ENCODE peak calls at places on chromosomes 1 and 21, in six cellular contexts. One of them, this sample, is unnamed.

GRCh38 chr21:46299167-46299566 is 13.0 kb downstream of the YBEY start:
- DNase-seq in uterus: no peak
- DNase-seq in lower leg skin: no peak
- DNase-seq in AG04450: no peak
- DNase-seq in fibroblast of lung: no peak
- DNase-seq in chondrocyte: no peak
- DNase-seq in this sample: no peak

GRCh38 chr21:27248791-27249190 is 281.9 kb upstream of the ADAMTS5 start:
- DNase-seq in uterus: no peak
- DNase-seq in lower leg skin: no peak
- DNase-seq in AG04450: peak; percentile 3
- DNase-seq in fibroblast of lung: no peak
- DNase-seq in chondrocyte: no peak
- DNase-seq in this sample: no peak

GRCh38 chr1:43867946-43868740 is 65.5 kb upstream of the ARTN start:
- DNase-seq in uterus: no peak
- DNase-seq in lower leg skin: no peak
- DNase-seq in AG04450: no peak
- DNase-seq in fibroblast of lung: peak; percentile 42
- DNase-seq in chondrocyte: no peak
- DNase-seq in this sample: no peak

GRCh38 chr1:1543706-1544099 is 3.3 kb upstream of the TMEM240 start:
- DNase-seq in uterus: no peak
- DNase-seq in lower leg skin: peak; percentile 93
- DNase-seq in AG04450: no peak
- DNase-seq in fibroblast of lung: no peak
- DNase-seq in chondrocyte: no peak
- DNase-seq in this sample: no peak

GRCh38 chr21:22200378-22201092 is 1202.3 kb downstream of the NCAM2 start:
- DNase-seq in uterus: no peak
- DNase-seq in lower leg skin: no peak
- DNase-seq in AG04450: no peak
- DNase-seq in fibroblast of lung: no peak
- DNase-seq in chondrocyte: no peak
- DNase-seq in this sample: no peak

GRCh38 chr1:118093017-118093416 is 92.0 kb downstream of the SPAG17 start:
- DNase-seq in uterus: no peak
- DNase-seq in lower leg skin: no peak
- DNase-seq in AG04450: no peak
- DNase-seq in fibroblast of lung: no peak
- DNase-seq in chondrocyte: no peak
- DNase-seq in this sample: no peak

GRCh38 chr1:44733365-44733764 is 2.4 kb upstream of the RNU5D-1 start:
- DNase-seq in uterus: no peak
- DNase-seq in lower leg skin: no peak
- DNase-seq in AG04450: no peak
- DNase-seq in fibroblast of lung: peak; percentile 68
- DNase-seq in chondrocyte: no peak
- DNase-seq in this sample: no peak

GRCh38 chr1:111856411-111857135 is 100.9 kb downstream of the DDX20 start:
- DNase-seq in uterus: no peak
- DNase-seq in lower leg skin: no peak
- DNase-seq in AG04450: no peak
- DNase-seq in fibroblast of lung: no peak
- DNase-seq in chondrocyte: no peak
- DNase-seq in this sample: no peak

GRCh38 chr1:234504969-234505773 is 26.2 kb upstream of the TARBP1 start:
- DNase-seq in uterus: no peak
- DNase-seq in lower leg skin: no peak
- DNase-seq in AG04450: no peak
- DNase-seq in fibroblast of lung: no peak
- DNase-seq in chondrocyte: no peak
- DNase-seq in this sample: no peak

GRCh38 chr1:219699870-219700269 is 87.0 kb upstream of the ZC3H11B start:
- DNase-seq in uterus: no peak
- DNase-seq in lower leg skin: no peak
- DNase-seq in AG04450: peak; percentile 10
- DNase-seq in fibroblast of lung: peak; percentile 97
- DNase-seq in chondrocyte: no peak
- DNase-seq in this sample: no peak

GRCh38 chr21:17900281-17900989 is 81.3 kb upstream of the C21orf91 start:
- DNase-seq in uterus: no peak
- DNase-seq in lower leg skin: no peak
- DNase-seq in AG04450: no peak
- DNase-seq in fibroblast of lung: no peak
- DNase-seq in chondrocyte: no peak
- DNase-seq in this sample: no peak

GRCh38 chr1:177897601-177898376 is 72.1 kb downstream of the SEC16B start:
- DNase-seq in uterus: no peak
- DNase-seq in lower leg skin: no peak
- DNase-seq in AG04450: no peak
- DNase-seq in fibroblast of lung: no peak
- DNase-seq in chondrocyte: no peak
- DNase-seq in this sample: no peak

GRCh38 chr1:9653783-9654517 is 2.4 kb downstream of the PIK3CD start:
- DNase-seq in uterus: no peak
- DNase-seq in lower leg skin: no peak
- DNase-seq in AG04450: no peak
- DNase-seq in fibroblast of lung: no peak
- DNase-seq in chondrocyte: no peak
- DNase-seq in this sample: peak; percentile 25

GRCh38 chr1:181141431-181141910 is 53.0 kb downstream of the IER5 start:
- DNase-seq in uterus: peak; percentile 35
- DNase-seq in lower leg skin: no peak
- DNase-seq in AG04450: no peak
- DNase-seq in fibroblast of lung: peak; percentile 92
- DNase-seq in chondrocyte: no peak
- DNase-seq in this sample: no peak

GRCh38 chr1:235169986-235170385 is 8.9 kb upstream of the RBM34 start:
- DNase-seq in uterus: no peak
- DNase-seq in lower leg skin: no peak
- DNase-seq in AG04450: no peak
- DNase-seq in fibroblast of lung: no peak
- DNase-seq in chondrocyte: no peak
- DNase-seq in this sample: no peak

DNA sequence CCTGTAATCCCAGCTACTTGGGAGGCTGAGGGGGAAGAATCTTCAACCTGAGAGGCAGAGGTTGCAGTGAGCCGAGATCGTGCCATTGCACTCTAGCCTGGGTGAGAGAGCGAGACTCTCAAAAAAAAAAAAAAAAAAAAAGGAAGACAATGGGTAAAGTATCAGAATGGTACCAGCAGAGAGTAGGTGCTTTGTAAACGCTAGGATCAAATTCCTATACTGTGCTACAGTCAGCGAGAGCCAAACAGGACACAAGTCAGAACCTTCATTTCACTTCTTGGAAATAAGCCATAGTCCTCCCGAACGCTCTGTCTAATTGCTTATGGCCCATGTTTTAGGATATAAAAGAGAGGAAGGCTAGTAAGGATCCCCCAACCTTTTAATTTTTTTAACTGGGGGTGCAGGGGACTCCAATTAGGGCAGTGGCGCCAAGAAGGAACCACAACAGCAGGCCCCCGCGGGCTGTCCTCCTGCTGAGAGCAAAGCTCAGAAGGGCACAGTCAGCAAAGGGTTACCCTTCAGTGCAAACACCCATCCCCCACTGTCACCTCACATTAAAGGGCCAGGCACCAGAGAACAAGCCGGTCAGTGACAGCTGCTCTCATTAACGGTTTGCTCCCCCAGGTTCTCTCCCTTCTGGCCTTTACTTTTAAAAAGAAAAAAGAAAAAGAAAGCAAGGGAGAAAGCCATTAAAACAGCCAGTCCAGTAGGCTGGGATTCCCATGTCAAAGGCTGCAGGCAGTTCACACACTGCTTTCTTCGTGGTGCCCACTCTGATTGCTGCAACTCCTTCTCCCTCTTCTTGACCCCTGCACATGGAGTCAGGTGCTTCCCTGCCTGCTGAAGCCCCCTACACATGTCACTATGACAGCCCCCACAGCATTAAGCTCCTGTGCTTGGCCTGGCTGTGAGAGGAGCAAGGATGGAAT is 69.4 kb downstream of the PLPP3 start:
- DNase-seq in uterus: no peak
- DNase-seq in lower leg skin: no peak
- DNase-seq in AG04450: no peak
- DNase-seq in fibroblast of lung: no peak
- DNase-seq in chondrocyte: no peak
- DNase-seq in this sample: no peak
- TF ChIP-seq CTCF in uterus: no peak
- TF ChIP-seq CTCF in lower leg skin: no peak
- TF ChIP-seq CTCF in AG04450: no peak
- TF ChIP-seq CTCF in fibroblast of lung: no peak
- TF ChIP-seq CTCF in chondrocyte: no peak
- TF ChIP-seq CTCF in this sample: no peak

GRCh38 chr1:231930257-231930947 is 303.8 kb downstream of the DISC1 start:
- DNase-seq in uterus: no peak
- DNase-seq in lower leg skin: no peak
- DNase-seq in AG04450: no peak
- DNase-seq in fibroblast of lung: no peak
- DNase-seq in chondrocyte: no peak
- DNase-seq in this sample: no peak

GRCh38 chr1:231933711-231934626 is 307.4 kb downstream of the DISC1 start:
- DNase-seq in uterus: no peak
- DNase-seq in lower leg skin: no peak
- DNase-seq in AG04450: no peak
- DNase-seq in fibroblast of lung: no peak
- DNase-seq in chondrocyte: no peak
- DNase-seq in this sample: no peak

GRCh38 chr1:231929311-231929710 is 302.7 kb downstream of the DISC1 start:
- DNase-seq in uterus: no peak
- DNase-seq in lower leg skin: no peak
- DNase-seq in AG04450: no peak
- DNase-seq in fibroblast of lung: peak; percentile 91
- DNase-seq in chondrocyte: no peak
- DNase-seq in this sample: no peak

GRCh38 chr1:231931146-231931545 is 304.6 kb downstream of the DISC1 start:
- DNase-seq in uterus: no peak
- DNase-seq in lower leg skin: no peak
- DNase-seq in AG04450: no peak
- DNase-seq in fibroblast of lung: no peak
- DNase-seq in chondrocyte: no peak
- DNase-seq in this sample: no peak

DNA sequence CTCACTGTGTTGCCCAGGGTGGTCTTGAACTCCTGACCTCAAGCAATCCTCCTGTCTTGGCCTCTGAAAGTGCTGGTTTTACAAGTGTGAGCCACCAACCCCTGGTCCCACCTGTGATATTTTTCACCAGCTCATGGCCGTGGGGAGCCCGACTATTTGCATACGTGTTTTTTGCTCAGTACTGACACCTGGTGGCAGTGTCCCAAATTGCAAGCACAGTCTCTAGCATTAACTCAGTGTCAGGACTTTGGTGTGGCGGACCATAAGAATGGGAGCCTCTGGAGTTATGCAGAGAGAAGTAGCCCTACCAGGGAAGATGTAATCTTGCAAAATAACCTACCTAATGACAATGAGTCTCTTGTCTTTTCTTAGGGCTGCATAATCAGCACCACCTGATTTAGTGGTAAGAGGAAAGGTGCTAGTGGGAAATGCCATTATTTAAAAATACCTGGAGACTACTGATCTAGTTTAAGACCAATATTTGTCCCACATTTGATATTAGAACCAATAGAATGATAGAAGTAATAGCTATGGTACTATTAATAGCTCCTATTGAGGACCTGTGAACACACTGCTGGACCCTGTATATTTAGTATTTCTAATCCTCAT is 305.4 kb downstream of the DISC1 start:
- DNase-seq in uterus: no peak
- DNase-seq in lower leg skin: no peak
- DNase-seq in AG04450: no peak
- DNase-seq in fibroblast of lung: no peak
- DNase-seq in chondrocyte: no peak
- DNase-seq in this sample: peak; percentile 31
- TF ChIP-seq CTCF in uterus: no peak
- TF ChIP-seq CTCF in lower leg skin: no peak
- TF ChIP-seq CTCF in AG04450: peak; percentile 52
- TF ChIP-seq CTCF in fibroblast of lung: peak; percentile 42
- TF ChIP-seq CTCF in chondrocyte: peak; percentile 71
- TF ChIP-seq CTCF in this sample: peak; percentile 75

DNA sequence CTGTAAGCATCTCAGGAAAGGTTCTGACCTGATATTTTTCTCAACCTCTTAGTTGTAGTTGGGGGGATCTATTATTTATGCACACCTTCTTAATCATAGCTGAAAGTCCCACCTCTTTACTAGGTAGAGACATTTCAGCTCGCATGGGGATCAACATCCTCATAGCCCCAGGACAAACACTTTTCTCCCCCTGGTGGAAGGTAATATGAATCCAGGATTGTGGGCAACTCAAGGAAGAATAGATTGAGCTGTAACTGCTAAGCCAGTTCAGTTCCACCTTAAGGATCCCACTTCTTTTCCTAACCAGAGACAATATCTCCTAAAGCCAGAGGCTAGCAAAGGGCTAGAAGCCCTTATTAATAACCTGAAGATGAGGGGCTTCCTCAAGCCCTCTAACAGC is 25.4 kb upstream of the SMYD3 start:
- DNase-seq in uterus: no peak
- DNase-seq in lower leg skin: no peak
- DNase-seq in AG04450: no peak
- DNase-seq in fibroblast of lung: no peak
- DNase-seq in chondrocyte: no peak
- DNase-seq in this sample: no peak
- TF ChIP-seq CTCF in uterus: no peak
- TF ChIP-seq CTCF in lower leg skin: no peak
- TF ChIP-seq CTCF in AG04450: peak; percentile 22
- TF ChIP-seq CTCF in fibroblast of lung: peak; percentile 13
- TF ChIP-seq CTCF in chondrocyte: peak; percentile 32
- TF ChIP-seq CTCF in this sample: no peak

GRCh38 chr1:11536573-11537379 is 57.8 kb downstream of the DISP3 start:
- DNase-seq in uterus: no peak
- DNase-seq in lower leg skin: no peak
- DNase-seq in AG04450: no peak
- DNase-seq in fibroblast of lung: no peak
- DNase-seq in chondrocyte: peak; percentile 87
- DNase-seq in this sample: no peak

GRCh38 chr1:11535761-11536572 is 57.0 kb downstream of the DISP3 start:
- DNase-seq in uterus: no peak
- DNase-seq in lower leg skin: no peak
- DNase-seq in AG04450: no peak
- DNase-seq in fibroblast of lung: no peak
- DNase-seq in chondrocyte: peak; percentile 84
- DNase-seq in this sample: no peak

GRCh38 chr1:11533790-11534787 is 55.1 kb downstream of the DISP3 start:
- DNase-seq in uterus: no peak
- DNase-seq in lower leg skin: no peak
- DNase-seq in AG04450: no peak
- DNase-seq in fibroblast of lung: no peak
- DNase-seq in chondrocyte: peak; percentile 75
- DNase-seq in this sample: no peak

GRCh38 chr1:11535316-11535715 is 56.4 kb downstream of the DISP3 start:
- DNase-seq in uterus: no peak
- DNase-seq in lower leg skin: no peak
- DNase-seq in AG04450: no peak
- DNase-seq in fibroblast of lung: no peak
- DNase-seq in chondrocyte: peak; percentile 88
- DNase-seq in this sample: no peak

GRCh38 chr1:11534846-11535245 is 55.9 kb downstream of the DISP3 start:
- DNase-seq in uterus: no peak
- DNase-seq in lower leg skin: no peak
- DNase-seq in AG04450: no peak
- DNase-seq in fibroblast of lung: no peak
- DNase-seq in chondrocyte: peak; percentile 85
- DNase-seq in this sample: no peak
- TF ChIP-seq CTCF in uterus: no peak
- TF ChIP-seq CTCF in lower leg skin: no peak
- TF ChIP-seq CTCF in AG04450: no peak
- TF ChIP-seq CTCF in fibroblast of lung: no peak
- TF ChIP-seq CTCF in chondrocyte: no peak
- TF ChIP-seq CTCF in this sample: no peak

GRCh38 chr1:51235611-51236547 is at the start of gene RNF11:
- DNase-seq in uterus: peak; percentile 93
- DNase-seq in lower leg skin: peak; percentile 98
- DNase-seq in AG04450: peak; percentile 61
- DNase-seq in fibroblast of lung: peak; percentile 83
- DNase-seq in chondrocyte: peak; percentile 97
- DNase-seq in this sample: peak; percentile 93
- TF ChIP-seq CTCF in uterus: peak; percentile 21
- TF ChIP-seq CTCF in lower leg skin: no peak
- TF ChIP-seq CTCF in AG04450: no peak
- TF ChIP-seq CTCF in fibroblast of lung: no peak
- TF ChIP-seq CTCF in chondrocyte: no peak
- TF ChIP-seq CTCF in this sample: no peak

This sample was measured in natural killer cell.